ENCODE peak calls at places on chromosomes 7 and 10, in four cellular contexts. S is HCT116, B is stomach, F is sigmoid colon. C is an unnamed sample.

GRCh38 chr7:33195264-33195663 is 65.9 kb downstream of the BBS9 start:
- DNase-seq in S (no peak), B (no peak), F (no peak), C (no peak)

GRCh38 chr7:84982199-84982598 is 204.7 kb downstream of the SEMA3D start:
- DNase-seq in S (no peak), B (no peak), F (no peak), C (no peak)

GRCh38 chr10:26367771-26368170 is 70.4 kb upstream of the APBB1IP start:
- DNase-seq in S (no peak), B (peak; percentile 51), F (no peak), C (no peak)

GRCh38 chr10:59557052-59557451 is 152.6 kb downstream of the SLC16A9 start:
- DNase-seq in S (no peak), B (no peak), F (no peak), C (no peak)

GRCh38 chr7:135499818-135500217 is 10.1 kb downstream of the CNOT4 start:
- DNase-seq in S (no peak), B (no peak), F (no peak), C (no peak)

GRCh38 chr7:18684899-18685298 is 189.3 kb downstream of the HDAC9 start:
- DNase-seq in S (no peak), B (no peak), F (no peak), C (no peak)

GRCh38 chr10:120414946-120415345 is 42.1 kb upstream of the PLPP4 start:
- DNase-seq in S (no peak), B (no peak), F (no peak), C (no peak)

GRCh38 chr7:80053098-80053497 is 81.5 kb upstream of the GNAI1 start:
- DNase-seq in S (no peak), B (no peak), F (no peak), C (no peak)

GRCh38 chr10:97937054-97937453 is 87.4 kb downstream of the GOLGA7B start:
- DNase-seq in S (no peak), B (no peak), F (no peak), C (no peak)

GRCh38 chr7:94908204-94909022 is 1.0 kb downstream of the PPP1R9A start:
- DNase-seq in S (peak; percentile 16), B (peak; percentile 44), F (peak; percentile 72), C (no peak)

GRCh38 chr10:104253576-104254410 is 899 bp upstream of the GSTO1 start:
- DNase-seq in S (no peak), B (no peak), F (no peak), C (no peak)

GRCh38 chr10:90592903-90593302 is 264.9 kb downstream of the HTR7 start:
- DNase-seq in S (peak; percentile 68), B (no peak), F (no peak), C (peak; percentile 91)

GRCh38 chr10:62018141-62018911 is 116.8 kb downstream of the ARID5B start:
- DNase-seq in S (no peak), B (peak; percentile 44), F (no peak), C (no peak)

GRCh38 chr10:103839867-103840746 is 15.3 kb downstream of the SH3PXD2A start:
- DNase-seq in S (no peak), B (peak; percentile 52), F (peak; percentile 61), C (no peak)

GRCh38 chr7:130151591-130152269 is 53.5 kb downstream of the TMEM209 start:
- DNase-seq in S (no peak), B (no peak), F (no peak), C (no peak)

GRCh38 chr7:112080974-112081373 is 125.2 kb downstream of the DOCK4 start:
- DNase-seq in S (no peak), B (no peak), F (no peak), C (no peak)

GRCh38 chr7:98733036-98733435 is 116.0 kb downstream of the NPTX2 start:
- DNase-seq in S (peak; percentile 85), B (no peak), F (no peak), C (no peak)

GRCh38 chr7:143351060-143351459 is 11.5 kb downstream of the FAM131B start:
- DNase-seq in S (no peak), B (no peak), F (no peak), C (no peak)

GRCh38 chr10:118811675-118812392 is 57.1 kb upstream of the CACUL1 start:
- DNase-seq in S (no peak), B (peak; percentile 1), F (no peak), C (no peak)

GRCh38 chr7:24732646-24733413 is 24.4 kb downstream of the GSDME start:
- DNase-seq in S (no peak), B (no peak), F (no peak), C (peak; percentile 74)

GRCh38 chr7:4724648-4725013 is 42.5 kb downstream of the FOXK1 start:
- DNase-seq in S (no peak), B (no peak), F (no peak), C (no peak)

GRCh38 chr7:4725014-4725951 is 43.2 kb downstream of the FOXK1 start:
- DNase-seq in S (no peak), B (peak; percentile 83), F (peak; percentile 90), C (peak; percentile 95)

GRCh38 chr7:4726568-4726967 is 44.5 kb downstream of the FOXK1 start:
- DNase-seq in S (no peak), B (no peak), F (no peak), C (no peak)

GRCh38 chr7:4727914-4728705 is 46.0 kb downstream of the FOXK1 start:
- DNase-seq in S (no peak), B (no peak), F (no peak), C (no peak)

GRCh38 chr7:4726051-4726450 is 44.0 kb downstream of the FOXK1 start:
- DNase-seq in S (no peak), B (no peak), F (peak; percentile 89), C (no peak)
- TF ChIP-seq POLR2AphosphoS5 in S (no peak), B (peak; percentile 58), F (no peak), C (no peak)

DNA sequence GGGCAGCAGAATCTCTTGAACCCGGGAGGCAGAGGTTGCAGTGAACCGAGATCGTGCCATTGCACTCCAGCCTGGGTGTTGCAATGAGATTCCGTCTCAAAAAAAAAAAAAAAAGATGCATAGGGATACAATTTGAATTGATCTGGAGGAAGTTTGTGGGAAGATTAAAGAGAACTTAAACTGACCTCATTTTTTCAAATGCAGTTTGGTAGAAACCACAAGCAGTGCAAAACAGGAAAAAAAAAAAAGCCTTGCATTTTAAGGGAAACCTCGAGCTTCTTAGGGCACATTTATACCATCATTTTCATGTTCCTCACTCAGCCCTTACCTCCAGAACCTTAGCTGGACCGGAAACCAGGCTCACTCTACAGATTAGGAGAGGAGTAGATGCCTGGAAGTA is 2.8 kb downstream of the KCTD7 start:
- DNase-seq in S (no peak), B (no peak), F (no peak), C (no peak)
- TF ChIP-seq POLR2AphosphoS5 in S (no peak), B (no peak), F (no peak), C (no peak)

GRCh38 chr7:122148081-122148480 is 4.0 kb upstream of the AASS start:
- DNase-seq in S (no peak), B (no peak), F (no peak), C (no peak)
- TF ChIP-seq POLR2AphosphoS5 in S (no peak), B (no peak), F (no peak), C (no peak)

GRCh38 chr7:1457059-1457948 is 2.0 kb downstream of the MICALL2 start:
- DNase-seq in S (no peak), B (no peak), F (no peak), C (no peak)

GRCh38 chr7:1457949-1458675 is 1.2 kb downstream of the MICALL2 start:
- DNase-seq in S (no peak), B (no peak), F (no peak), C (no peak)

GRCh38 chr7:1455955-1456354 is 3.3 kb downstream of the MICALL2 start:
- DNase-seq in S (no peak), B (no peak), F (no peak), C (no peak)

GRCh38 chr7:1454471-1455065 is 4.7 kb downstream of the MICALL2 start:
- DNase-seq in S (no peak), B (peak; percentile 40), F (no peak), C (no peak)

GRCh38 chr7:1455241-1455939 is 3.9 kb downstream of the MICALL2 start:
- DNase-seq in S (peak; percentile 63), B (peak; percentile 95), F (no peak), C (no peak)
- TF ChIP-seq POLR2AphosphoS5 in S (peak; percentile 72), B (no peak), F (no peak), C (no peak)

GRCh38 chr7:74658171-74659004 is 870 bp downstream of the GTF2I start:
- DNase-seq in S (peak; percentile 75), B (peak; percentile 95), F (peak; percentile 96), C (peak; percentile 96)

GRCh38 chr7:74655785-74656420 is 1.6 kb upstream of the GTF2I start:
- DNase-seq in S (no peak), B (no peak), F (peak; percentile 34), C (no peak)

GRCh38 chr7:74657692-74658170 is at the start of gene GTF2I:
- DNase-seq in S (no peak), B (peak; percentile 34), F (no peak), C (no peak)

GRCh38 chr7:74656421-74656910 is 1.1 kb upstream of the GTF2I start:
- DNase-seq in S (no peak), B (peak; percentile 57), F (peak; percentile 79), C (no peak)

GRCh38 chr7:74656911-74657691 is 417 bp upstream of the GTF2I start:
- DNase-seq in S (peak; percentile 92), B (peak; percentile 99), F (peak; percentile 99), C (peak; percentile 99)
- TF ChIP-seq POLR2AphosphoS5 in S (peak; percentile 74), B (peak; percentile 73), F (peak; percentile 73), C (peak; percentile 83)

GRCh38 chr7:100469227-100470044 is 5.4 kb upstream of the SPACDR start:
- DNase-seq in S (no peak), B (peak; percentile 93), F (peak; percentile 94), C (peak; percentile 96)
- TF ChIP-seq POLR2AphosphoS5 in S (no peak), B (no peak), F (no peak), C (peak; percentile 38)

GRCh38 chr7:149255174-149255573 is 6.8 kb upstream of the ZNF783 start:
- DNase-seq in S (no peak), B (no peak), F (no peak), C (no peak)
- TF ChIP-seq POLR2AphosphoS5 in S (no peak), B (no peak), F (no peak), C (no peak)